ENCODE peak calls at places on chromosomes 12 and 14, in five cellular contexts. One of them, this sample, is unnamed.

GRCh38 chr12:92908108-92908507 is 21.0 kb downstream of the EEA1 start:
- DNase-seq in osteoblast: no peak
- DNase-seq in PC-9: no peak
- DNase-seq in neural progenitor cell: no peak
- DNase-seq in GM23338: no peak
- DNase-seq in this sample: no peak

GRCh38 chr14:90609376-90609775 is 206.9 kb downstream of the TTC7B start:
- DNase-seq in osteoblast: no peak
- DNase-seq in PC-9: no peak
- DNase-seq in neural progenitor cell: no peak
- DNase-seq in GM23338: no peak
- DNase-seq in this sample: no peak

GRCh38 chr12:57234571-57235011 is 5.1 kb downstream of the SHMT2 start:
- DNase-seq in osteoblast: peak
- DNase-seq in PC-9: no peak
- DNase-seq in neural progenitor cell: no peak
- DNase-seq in GM23338: no peak
- DNase-seq in this sample: no peak

GRCh38 chr12:115960868-115961802 is 316.4 kb downstream of the MED13L start:
- DNase-seq in osteoblast: no peak
- DNase-seq in PC-9: no peak
- DNase-seq in neural progenitor cell: no peak
- DNase-seq in GM23338: no peak
- DNase-seq in this sample: no peak

GRCh38 chr12:125276567-125276966 is 211.3 kb downstream of the AACS start:
- DNase-seq in osteoblast: no peak
- DNase-seq in PC-9: no peak
- DNase-seq in neural progenitor cell: no peak
- DNase-seq in GM23338: no peak
- DNase-seq in this sample: no peak

GRCh38 chr12:65168606-65169310 is 625 bp upstream of the LEMD3 start:
- DNase-seq in osteoblast: peak
- DNase-seq in PC-9: no peak
- DNase-seq in neural progenitor cell: no peak
- DNase-seq in GM23338: no peak
- DNase-seq in this sample: no peak

GRCh38 chr12:1741154-1741949 is 50.5 kb downstream of the ADIPOR2 start:
- DNase-seq in osteoblast: no peak
- DNase-seq in PC-9: no peak
- DNase-seq in neural progenitor cell: no peak
- DNase-seq in GM23338: no peak
- DNase-seq in this sample: no peak

GRCh38 chr14:102044566-102044965 is 42.3 kb downstream of the HSP90AA1 start:
- DNase-seq in osteoblast: no peak
- DNase-seq in PC-9: no peak
- DNase-seq in neural progenitor cell: no peak
- DNase-seq in GM23338: no peak
- DNase-seq in this sample: no peak

GRCh38 chr14:22382395-22382794 is 206.6 kb downstream of the DAD1 start:
- DNase-seq in osteoblast: no peak
- DNase-seq in PC-9: no peak
- DNase-seq in neural progenitor cell: no peak
- DNase-seq in GM23338: no peak
- DNase-seq in this sample: no peak

GRCh38 chr12:85642810-85643209 is 193.4 kb downstream of the RASSF9 start:
- DNase-seq in osteoblast: peak
- DNase-seq in PC-9: no peak
- DNase-seq in neural progenitor cell: peak
- DNase-seq in GM23338: peak
- DNase-seq in this sample: peak

GRCh38 chr14:99212199-99212598 is 59.8 kb downstream of the BCL11B start:
- DNase-seq in osteoblast: no peak
- DNase-seq in PC-9: no peak
- DNase-seq in neural progenitor cell: no peak
- DNase-seq in GM23338: no peak
- DNase-seq in this sample: no peak

GRCh38 chr12:37666069-37666781 is 650.3 kb upstream of the ALG10B start:
- DNase-seq in osteoblast: no peak
- DNase-seq in PC-9: peak
- DNase-seq in neural progenitor cell: no peak
- DNase-seq in GM23338: no peak
- DNase-seq in this sample: no peak

GRCh38 chr12:98698603-98699463 is 53.7 kb downstream of the APAF1 start:
- DNase-seq in osteoblast: peak
- DNase-seq in PC-9: peak
- DNase-seq in neural progenitor cell: no peak
- DNase-seq in GM23338: peak
- DNase-seq in this sample: no peak

GRCh38 chr14:71563754-71564153 is 368.5 kb upstream of the RGS6 start:
- DNase-seq in osteoblast: no peak
- DNase-seq in PC-9: no peak
- DNase-seq in neural progenitor cell: no peak
- DNase-seq in GM23338: no peak
- DNase-seq in this sample: no peak

GRCh38 chr14:20613094-20614037 is 22.2 kb upstream of the RNASE12 start:
- DNase-seq in osteoblast: peak
- DNase-seq in PC-9: peak
- DNase-seq in neural progenitor cell: peak
- DNase-seq in GM23338: peak
- DNase-seq in this sample: peak

GRCh38 chr12:114396153-114396868 is 9.6 kb downstream of the TBX5 start:
- DNase-seq in osteoblast: peak
- DNase-seq in PC-9: no peak
- DNase-seq in neural progenitor cell: peak
- DNase-seq in GM23338: peak
- DNase-seq in this sample: no peak
- H3K4me3 ChIP-seq in osteoblast: no peak
- H3K4me3 ChIP-seq in PC-9: no peak
- H3K4me3 ChIP-seq in neural progenitor cell: peak
- H3K4me3 ChIP-seq in GM23338: peak
- H3K4me3 ChIP-seq in this sample: no peak

GRCh38 chr12:96368687-96369086 is 31.6 kb downstream of the CDK17 start:
- DNase-seq in osteoblast: no peak
- DNase-seq in PC-9: no peak
- DNase-seq in neural progenitor cell: no peak
- DNase-seq in GM23338: no peak
- DNase-seq in this sample: no peak
- TF ChIP-seq CTCF in osteoblast: no peak
- TF ChIP-seq CTCF in PC-9: no peak
- TF ChIP-seq CTCF in neural progenitor cell: no peak
- TF ChIP-seq CTCF in GM23338: no peak
- TF ChIP-seq CTCF in this sample: no peak

DNA sequence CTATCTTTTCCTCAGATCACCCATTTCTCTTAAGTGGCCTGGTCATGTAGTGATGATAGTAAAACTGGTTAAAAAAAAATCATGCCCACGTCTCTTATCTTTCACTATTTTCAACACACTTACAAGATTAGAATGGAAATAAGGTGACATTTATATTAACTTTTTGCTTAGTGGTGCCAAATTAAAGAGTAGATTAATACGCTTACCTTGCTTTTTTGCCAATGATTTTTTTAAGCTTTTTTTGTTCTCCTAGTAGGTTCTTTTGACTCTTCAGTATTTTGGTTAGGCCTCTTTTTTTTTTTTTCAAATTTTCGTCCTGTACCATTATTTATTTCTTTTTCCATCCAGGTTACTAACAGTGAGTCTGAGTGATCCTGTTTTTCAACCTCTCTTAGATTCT is 147.9 kb downstream of the PTCSC3 start:
- DNase-seq in osteoblast: no peak
- DNase-seq in PC-9: no peak
- DNase-seq in neural progenitor cell: no peak
- DNase-seq in GM23338: no peak
- DNase-seq in this sample: no peak
- H3K4me2 ChIP-seq in osteoblast: no peak
- H3K4me2 ChIP-seq in PC-9: no peak
- H3K4me2 ChIP-seq in neural progenitor cell: no peak
- H3K4me2 ChIP-seq in GM23338: no peak
- H3K4me2 ChIP-seq in this sample: no peak

DNA sequence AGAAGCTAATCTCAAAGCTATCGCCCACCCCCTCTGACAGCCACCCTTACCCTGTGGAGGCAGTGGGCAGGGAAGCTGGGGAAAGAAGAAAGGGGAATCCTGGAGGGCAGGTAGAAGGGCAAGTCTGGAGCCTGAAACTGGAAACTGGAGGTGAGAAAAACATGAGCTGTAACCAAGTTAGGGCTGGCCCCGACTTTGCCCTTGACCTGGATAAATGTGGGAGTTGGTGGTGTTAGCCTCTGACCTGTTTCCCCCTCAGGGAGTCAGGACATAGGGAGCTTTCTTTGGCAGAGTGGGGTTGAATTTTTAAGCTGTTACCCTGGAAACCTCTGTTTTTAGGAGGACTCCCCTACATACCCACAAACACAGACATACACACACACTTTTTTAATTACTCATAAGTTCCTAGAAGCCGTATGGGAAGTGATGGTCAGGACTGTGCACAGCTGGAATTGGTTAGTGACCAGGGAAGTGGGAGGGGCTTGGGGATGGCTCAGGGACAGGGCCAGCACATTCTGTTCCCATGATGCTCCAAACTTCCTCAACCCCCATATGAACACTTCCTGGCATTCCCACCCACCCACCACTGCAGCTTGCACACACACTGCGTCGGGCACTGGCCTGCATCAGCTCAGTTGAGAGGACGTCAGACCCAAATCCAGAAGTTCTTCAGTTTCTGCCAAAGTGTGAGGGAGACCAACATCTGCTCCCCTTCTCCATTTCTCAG is 5.0 kb upstream of the MMP19 start:
- DNase-seq in osteoblast: peak
- DNase-seq in PC-9: peak
- DNase-seq in neural progenitor cell: no peak
- DNase-seq in GM23338: peak
- DNase-seq in this sample: peak
- H3K4me3 ChIP-seq in osteoblast: peak
- H3K4me3 ChIP-seq in PC-9: no peak
- H3K4me3 ChIP-seq in neural progenitor cell: no peak
- H3K4me3 ChIP-seq in GM23338: no peak
- H3K4me3 ChIP-seq in this sample: no peak

DNA sequence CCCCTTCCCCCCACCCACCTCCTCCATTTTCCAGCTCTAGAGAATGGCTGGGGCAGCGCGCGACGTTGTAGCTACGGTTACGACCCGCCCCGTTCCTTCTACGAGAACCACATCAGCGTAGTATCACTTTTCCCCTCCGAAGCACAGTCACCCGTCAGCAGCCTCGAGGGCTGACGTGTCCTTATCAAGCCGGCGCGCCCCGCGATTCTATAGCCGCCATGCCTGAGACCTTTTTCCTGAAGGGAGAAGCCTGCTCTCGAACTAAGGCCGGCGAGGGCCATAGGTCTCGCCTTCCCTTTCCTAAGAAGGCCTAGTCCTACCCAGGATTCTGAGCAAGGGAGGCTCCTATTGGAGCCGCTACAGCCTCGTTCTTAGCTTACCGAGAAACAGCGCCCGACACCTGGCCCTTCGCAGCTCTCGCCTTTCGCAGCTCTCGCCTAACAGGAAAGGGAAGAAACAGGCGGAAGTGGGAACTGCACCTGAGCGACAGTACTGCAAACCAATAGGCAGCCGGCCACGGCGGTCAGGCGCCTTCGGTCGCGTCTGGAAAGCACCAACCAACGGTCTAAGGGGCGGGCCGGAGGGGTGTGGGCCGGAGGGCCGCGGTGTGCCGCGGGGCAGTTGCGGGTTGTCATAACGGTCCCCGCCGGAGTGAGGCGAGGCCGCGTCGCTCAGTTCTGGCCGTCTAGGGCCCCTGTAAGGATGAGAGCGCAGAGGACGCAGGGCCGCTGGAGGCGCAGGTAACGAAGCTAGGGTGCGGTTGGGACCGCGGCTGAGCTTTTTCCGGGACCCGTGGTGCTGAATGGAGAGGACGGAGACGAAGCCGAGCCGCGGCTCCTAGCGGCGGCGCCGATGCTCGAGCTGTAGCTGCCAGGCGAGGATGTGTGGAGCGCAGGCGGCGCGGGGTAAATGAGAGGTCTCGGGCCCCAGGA is at the start of the genes MGAT2 and RPL36AL:
- DNase-seq in osteoblast: peak
- DNase-seq in PC-9: peak
- DNase-seq in neural progenitor cell: peak
- DNase-seq in GM23338: peak
- DNase-seq in this sample: peak
- TF ChIP-seq CTCF in osteoblast: peak
- TF ChIP-seq CTCF in PC-9: no peak
- TF ChIP-seq CTCF in neural progenitor cell: peak
- TF ChIP-seq CTCF in GM23338: no peak
- TF ChIP-seq CTCF in this sample: peak